ENCODE peak calls at places on chromosomes 6 and 20, in seven cellular contexts. B, E, S, F, O, D and H are unnamed samples.

GRCh38 chr6:98137391-98137790 is 697.0 kb upstream of the POU3F2 start:
- DNase-seq in B (peak; percentile 55), E (no peak), S (no peak), F (no peak), O (no peak), D (no peak), H (no peak)

GRCh38 chr6:3881722-3882421 is 32.7 kb downstream of the FAM50B start:
- DNase-seq in B (no peak), E (no peak), S (no peak), F (no peak), O (no peak), D (no peak), H (no peak)

GRCh38 chr6:125699591-125699990 is 49.8 kb upstream of the HEY2 start:
- DNase-seq in B (no peak), E (no peak), S (no peak), F (no peak), O (no peak), D (no peak), H (no peak)

GRCh38 chr6:5778317-5778857 is 228.3 kb downstream of the NRN1 start:
- DNase-seq in B (no peak), E (no peak), S (no peak), F (no peak), O (no peak), D (no peak), H (no peak)

GRCh38 chr20:49913399-49914047 is 1.8 kb downstream of the SPATA2 start:
- DNase-seq in B (no peak), E (no peak), S (peak; percentile 23), F (no peak), O (no peak), D (peak; percentile 42), H (no peak)

GRCh38 chr6:35401514-35401913 is 50.6 kb upstream of the FANCE start:
- DNase-seq in B (no peak), E (no peak), S (no peak), F (peak; percentile 48), O (no peak), D (no peak), H (no peak)

GRCh38 chr6:169320013-169320412 is 66.4 kb upstream of the THBS2 start:
- DNase-seq in B (no peak), E (no peak), S (no peak), F (no peak), O (no peak), D (peak; percentile 31), H (no peak)

GRCh38 chr6:87196275-87196842 is 41.0 kb downstream of the ZNF292 start:
- DNase-seq in B (no peak), E (no peak), S (no peak), F (no peak), O (no peak), D (no peak), H (no peak)

GRCh38 chr6:41028618-41029486 is 10.2 kb downstream of the UNC5CL start:
- DNase-seq in B (peak; percentile 32), E (no peak), S (no peak), F (no peak), O (no peak), D (no peak), H (no peak)

GRCh38 chr6:138106665-138107077 is 548 bp downstream of the PERP start:
- DNase-seq in B (no peak), E (no peak), S (no peak), F (no peak), O (no peak), D (no peak), H (no peak)

GRCh38 chr20:62158088-62158400 is 14.5 kb downstream of the SS18L1 start:
- DNase-seq in B (no peak), E (no peak), S (no peak), F (no peak), O (no peak), D (no peak), H (no peak)

GRCh38 chr6:138161118-138161433 is 663 bp upstream of the ARFGEF3 start:
- DNase-seq in B (no peak), E (no peak), S (no peak), F (no peak), O (no peak), D (no peak), H (no peak)

GRCh38 chr6:169162968-169163903 is 90.4 kb downstream of the THBS2 start:
- DNase-seq in B (no peak), E (no peak), S (peak; percentile 90), F (peak; percentile 94), O (peak; percentile 99), D (peak; percentile 99), H (no peak)

GRCh38 chr6:148203970-148204369 is 138.7 kb upstream of the SASH1 start:
- DNase-seq in B (no peak), E (no peak), S (no peak), F (no peak), O (peak; percentile 48), D (peak; percentile 90), H (no peak)

GRCh38 chr6:79803917-79804316 is 143.4 kb downstream of the ELOVL4 start:
- DNase-seq in B (no peak), E (no peak), S (no peak), F (no peak), O (no peak), D (no peak), H (no peak)

GRCh38 chr20:57747889-57748456 is 38.2 kb upstream of the PMEPA1 start:
- DNase-seq in B (peak; percentile 29), E (no peak), S (peak; percentile 81), F (no peak), O (no peak), D (no peak), H (no peak)

GRCh38 chr6:155887431-155887830 is 431.8 kb upstream of the NOX3 start:
- DNase-seq in B (no peak), E (no peak), S (no peak), F (no peak), O (no peak), D (no peak), H (no peak)

DNA sequence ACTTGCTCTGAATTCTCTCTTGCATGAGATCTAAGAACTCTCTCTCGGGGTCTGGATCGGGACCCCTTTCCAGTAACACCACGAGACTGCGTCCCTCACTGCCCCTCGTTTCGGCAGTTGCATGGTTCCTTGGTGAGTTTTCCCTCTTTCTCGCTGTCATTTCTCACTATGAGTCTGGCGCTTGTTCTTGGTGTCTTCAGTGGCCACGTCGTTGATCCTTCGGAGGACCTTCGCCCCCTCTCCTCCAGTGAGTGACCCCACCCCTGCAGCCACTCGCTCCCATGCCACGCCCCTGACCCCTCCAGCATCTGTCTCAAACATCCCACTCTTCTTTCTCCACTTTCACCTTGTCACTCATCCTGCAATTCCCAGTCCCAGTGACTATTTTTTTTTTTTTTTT is 23.0 kb downstream of the SYNJ2 start:
- DNase-seq in B (no peak), E (no peak), S (peak; percentile 31), F (no peak), O (no peak), D (no peak), H (no peak)
- H3K27ac ChIP-seq in B (no peak overlapping the region), E (no peak overlapping the region), S (peak overlapping the region; percentile 91), F (no peak overlapping the region), O (no peak overlapping the region), D (no peak overlapping the region), H (no peak overlapping the region)

GRCh38 chr6:145212807-145213206 is 522.5 kb downstream of the EPM2A start:
- DNase-seq in B (no peak), E (no peak), S (no peak), F (no peak), O (no peak), D (no peak), H (no peak)
- H3K27ac ChIP-seq in B (no peak overlapping the region), E (no peak overlapping the region), S (no peak overlapping the region), F (no peak overlapping the region), O (no peak overlapping the region), D (no peak overlapping the region), H (no peak overlapping the region)

GRCh38 chr6:63351995-63352586 is 32.3 kb upstream of the LGSN start:
- DNase-seq in B (no peak), E (no peak), S (no peak), F (peak; percentile 10), O (no peak), D (peak; percentile 73), H (no peak)
- H3K27ac ChIP-seq in B (no peak overlapping the region), E (no peak overlapping the region), S (no peak overlapping the region), F (no peak overlapping the region), O (no peak overlapping the region), D (no peak overlapping the region), H (no peak overlapping the region)

GRCh38 chr6:158938811-158939254 is 61.2 kb downstream of the RSPH3 start:
- DNase-seq in B (peak; percentile 20), E (no peak), S (no peak), F (no peak), O (no peak), D (no peak), H (no peak)
- H3K27ac ChIP-seq in B (no peak overlapping the region), E (no peak overlapping the region), S (no peak overlapping the region), F (no peak overlapping the region), O (no peak overlapping the region), D (no peak overlapping the region), H (no peak overlapping the region)